ENCODE peak calls at places on chromosomes 7 and 10, in seven cellular contexts. U, H, B, N, K, M and Q are unnamed samples.

GRCh38 chr10:14008648-14009072 is 322.1 kb downstream of the FRMD4A start:
- DNase-seq in H (no peak), N (no peak), M (no peak), B (no peak), U (no peak), K (peak), Q (no peak)

GRCh38 chr7:101441890-101442289 is 79.2 kb downstream of the COL26A1 start:
- DNase-seq in K (no peak), N (no peak), M (no peak), H (no peak), B (no peak), U (no peak), Q (no peak)

GRCh38 chr7:15000157-15000556 is 97.6 kb upstream of the DGKB start:
- DNase-seq in N (no peak), U (no peak), B (no peak), M (no peak), K (no peak), H (no peak), Q (no peak)

GRCh38 chr7:27091936-27092752 is 3.7 kb downstream of the HOXA1 start:
- DNase-seq in M (no peak), H (peak), N (no peak), B (no peak), K (no peak), U (no peak), Q (no peak)

GRCh38 chr10:62819521-62819920 is 3.4 kb upstream of the EGR2 start:
- DNase-seq in B (no peak), K (no peak), N (no peak), H (no peak), U (no peak), M (no peak), Q (no peak)

GRCh38 chr10:18216482-18216881 is 76.3 kb downstream of the CACNB2 start:
- DNase-seq in K (peak), N (no peak), M (no peak), B (peak), H (peak), U (peak), Q (no peak)

GRCh38 chr7:101913247-101913721 is 95.9 kb downstream of the CUX1 start:
- DNase-seq in M (peak), N (no peak), U (no peak), H (no peak), B (no peak), K (no peak), Q (no peak)

GRCh38 chr7:25805027-25805687 is 346.8 kb upstream of the NFE2L3 start:
- DNase-seq in B (peak), H (no peak), M (no peak), N (no peak), K (no peak), U (no peak), Q (no peak)

GRCh38 chr7:123209786-123210185 is 10.0 kb upstream of the SLC13A1 start:
- DNase-seq in K (no peak), N (no peak), M (no peak), H (no peak), B (no peak), U (no peak), Q (no peak)

GRCh38 chr10:16545126-16545736 is 23.6 kb upstream of the C1QL3 start:
- DNase-seq in K (peak), N (peak), H (peak), U (peak), B (peak), M (no peak), Q (no peak)

GRCh38 chr10:78028438-78029293 is 649 bp downstream of the POLR3A start:
- DNase-seq in B (no peak), M (no peak), U (peak), N (no peak), H (peak), K (peak), Q (no peak)

GRCh38 chr7:127741764-127742375 is 89.9 kb downstream of the SND1 start:
- DNase-seq in M (no peak), K (no peak), H (no peak), U (no peak), B (no peak), N (no peak), Q (no peak)

GRCh38 chr7:103640031-103640779 is 194.2 kb upstream of the SLC26A5 start:
- DNase-seq in K (peak), B (no peak), H (no peak), M (no peak), N (no peak), U (no peak), Q (no peak)

GRCh38 chr7:47227762-47228177 is 354.1 kb downstream of the TNS3 start:
- DNase-seq in B (no peak), K (peak), U (peak), N (no peak), H (no peak), M (no peak), Q (no peak)

GRCh38 chr10:108090476-108091215 is 926.1 kb upstream of the SORCS1 start:
- DNase-seq in U (no peak), B (no peak), N (no peak), M (no peak), H (no peak), K (no peak), Q (no peak)

GRCh38 chr7:130910949-130911944 is 177.2 kb upstream of the KLF14 start:
- DNase-seq in U (no peak), N (no peak), B (peak), M (no peak), H (no peak), K (no peak), Q (no peak)

GRCh38 chr10:98673156-98673765 is 226.5 kb upstream of the HPS1 start:
- DNase-seq in H (no peak), N (no peak), B (no peak), U (no peak), K (no peak), M (no peak), Q (no peak)

GRCh38 chr10:89861584-89862287 is 160.3 kb downstream of the KIF20B start:
- DNase-seq in H (no peak), U (peak), M (no peak), N (no peak), B (peak), K (peak), Q (no peak)

GRCh38 chr7:54860003-54860775 is 101.2 kb upstream of the SEC61G start:
- DNase-seq in N (no peak), B (no peak), K (no peak), H (no peak), M (no peak), U (no peak), Q (no peak)

GRCh38 chr10:33126118-33126517 is 168.1 kb upstream of the ITGB1 start:
- DNase-seq in N (no peak), K (no peak), U (peak), M (no peak), B (no peak), H (no peak), Q (no peak)

GRCh38 chr10:59181668-59182067 is 5.2 kb downstream of the PHYHIPL start:
- DNase-seq in B (peak), U (peak), M (no peak), H (peak), K (peak), N (peak), Q (no peak)

GRCh38 chr7:131948434-131949053 is 392.1 kb upstream of the PODXL start:
- DNase-seq in B (no peak), N (no peak), U (no peak), K (peak), M (no peak), H (peak), Q (no peak)

GRCh38 chr7:40799493-40800406 is 664.9 kb downstream of the SUGCT start:
- DNase-seq in M (no peak), K (no peak), N (no peak), B (no peak), H (no peak), U (no peak), Q (no peak)

GRCh38 chr7:101558742-101559325 is 70.3 kb downstream of the MYL10 start:
- DNase-seq in U (no peak), B (no peak), M (no peak), K (no peak), N (no peak), H (no peak), Q (no peak)

GRCh38 chr7:149584009-149584408 is 86.4 kb upstream of the ZNF746 start:
- DNase-seq in B (no peak), M (no peak), U (no peak), N (no peak), H (no peak), K (no peak), Q (no peak)